ENCODE peak calls at places on chromosome 7, in four cellular contexts. U is HFFc6, R is AG10803, V is Calu3. O is an unnamed sample.

GRCh38 chr7:24652551-24652950 is 79.3 kb downstream of the PALS2 start:
- DNase-seq in U (no peak), R (no peak), V (no peak), O (no peak)

GRCh38 chr7:32093415-32094408 is 23.5 kb upstream of the PDE1C start:
- DNase-seq in U (peak; percentile 20), R (peak; percentile 99), V (peak; percentile 54), O (no peak)

GRCh38 chr7:1483079-1483478 is 21.1 kb downstream of the INTS1 start:
- DNase-seq in U (no peak), R (no peak), V (no peak), O (no peak)

GRCh38 chr7:98754041-98754479 is 115.8 kb downstream of the TMEM130 start:
- DNase-seq in U (peak; percentile 19), R (no peak), V (peak; percentile 27), O (no peak)

GRCh38 chr7:152881893-152882292 is 122.3 kb downstream of the ACTR3B start:
- DNase-seq in U (no peak), R (no peak), V (no peak), O (peak; percentile 34)

GRCh38 chr7:18087687-18088078 is 60.0 kb upstream of the PRPS1L1 start:
- DNase-seq in U (no peak), R (no peak), V (peak; percentile 34), O (no peak)

GRCh38 chr7:124764847-124765400 is 668 bp downstream of the GPR37 start:
- DNase-seq in U (no peak), R (no peak), V (peak; percentile 38), O (peak; percentile 64)

GRCh38 chr7:9149499-9150082 is 716.2 kb downstream of the NXPH1 start:
- DNase-seq in U (no peak), R (no peak), V (no peak), O (no peak)

GRCh38 chr7:75691793-75692543 is 46.8 kb downstream of the HIP1 start:
- DNase-seq in U (no peak), R (no peak), V (no peak), O (peak; percentile 11)

GRCh38 chr7:44213872-44214595 is 13.3 kb downstream of the YKT6 start:
- DNase-seq in U (peak; percentile 49), R (peak; percentile 36), V (peak; percentile 51), O (peak; percentile 40)

GRCh38 chr7:27235387-27236052 is 7.1 kb upstream of the EVX1 start:
- DNase-seq in U (no peak), R (peak; percentile 17), V (peak; percentile 91), O (peak; percentile 68)

GRCh38 chr7:34322841-34323240 is 335.2 kb upstream of the NPSR1 start:
- DNase-seq in U (no peak), R (no peak), V (no peak), O (no peak)

GRCh38 chr7:2488681-2489080 is 12.5 kb upstream of the GRIFIN start:
- DNase-seq in U (no peak), R (no peak), V (no peak), O (no peak)

GRCh38 chr7:107090452-107090851 is 45.9 kb downstream of the PRKAR2B start:
- DNase-seq in U (no peak), R (no peak), V (no peak), O (no peak)

GRCh38 chr7:71974611-71975010 is 437.5 kb downstream of the CALN1 start:
- DNase-seq in U (no peak), R (no peak), V (no peak), O (no peak)

GRCh38 chr7:4703532-4703931 is 21.4 kb downstream of the FOXK1 start:
- DNase-seq in U (no peak), R (no peak), V (no peak), O (no peak)

GRCh38 chr7:47181609-47182264 is 400.2 kb downstream of the TNS3 start:
- DNase-seq in U (no peak), R (no peak), V (no peak), O (no peak)

GRCh38 chr7:134512271-134512670 is 15.1 kb upstream of the AKR1B10 start:
- DNase-seq in U (no peak), R (no peak), V (no peak), O (no peak)

DNA sequence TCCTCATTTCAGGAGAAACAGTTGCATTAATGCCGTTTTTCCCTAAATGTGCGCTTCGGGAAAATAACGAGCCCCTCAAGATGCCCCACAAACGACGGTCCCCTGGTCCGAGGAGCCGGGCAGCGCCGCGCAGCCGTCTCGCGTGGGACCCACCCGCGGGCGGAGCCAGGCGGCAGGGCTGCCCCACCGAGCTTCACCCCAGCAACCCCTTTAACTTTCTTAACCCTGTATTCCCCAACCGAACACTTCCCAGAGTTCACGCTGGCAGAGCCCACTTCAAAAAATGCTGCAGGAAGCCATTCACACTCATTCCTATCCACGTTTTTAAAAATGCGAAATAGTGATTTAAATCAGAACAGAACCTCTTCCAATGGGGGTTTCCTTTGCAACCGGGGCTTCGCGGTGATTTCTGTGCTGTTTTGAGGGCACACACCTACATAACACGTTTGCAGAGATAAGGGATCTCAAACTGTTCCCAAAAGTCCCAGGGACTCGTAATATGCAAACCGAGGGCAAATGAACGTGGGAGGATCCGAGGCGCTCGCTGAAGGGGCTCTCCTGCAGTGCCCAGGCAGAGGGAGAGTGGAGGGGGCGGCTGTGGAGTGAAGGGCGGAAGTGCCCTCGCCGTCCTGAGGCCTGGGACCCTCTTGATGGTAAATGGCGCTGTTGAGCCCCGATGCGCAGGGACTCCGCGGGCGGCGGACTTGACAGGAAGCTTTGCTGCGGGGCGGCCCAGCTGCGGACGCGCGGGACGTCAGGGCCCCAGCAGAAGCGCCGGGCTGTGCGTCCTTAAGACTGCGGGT is 152.1 kb upstream of the YAE1 start:
- DNase-seq in U (no peak), R (peak; percentile 38), V (peak; percentile 68), O (peak; percentile 74)
- TF ChIP-seq CTCF in U (peak; percentile 26), R (no peak), V (no peak), O (no peak)

DNA sequence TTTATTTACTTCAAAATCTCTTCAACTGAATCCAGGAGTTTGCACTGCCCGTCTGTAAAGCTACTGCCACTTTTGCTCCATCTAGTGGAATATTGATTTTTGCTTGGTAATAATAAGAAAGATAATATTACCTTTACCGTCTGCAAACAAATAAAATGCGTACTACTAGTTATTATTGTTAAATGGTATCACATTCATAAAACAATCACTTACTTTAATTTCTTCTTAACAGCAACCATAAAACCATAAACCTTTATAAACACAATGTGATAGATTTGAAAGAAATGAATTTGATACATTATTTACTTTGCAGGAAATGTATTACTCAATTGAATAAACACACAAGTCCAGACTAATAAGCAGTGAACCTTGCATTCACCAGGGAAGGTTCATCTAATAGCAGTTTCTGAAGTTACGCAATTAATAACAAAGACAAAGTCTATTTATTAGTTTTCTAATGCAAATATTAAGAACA is 6.4 kb downstream of the AGMO start:
- DNase-seq in U (peak; percentile 47), R (peak; percentile 36), V (no peak), O (no peak)
- TF ChIP-seq CTCF in U (peak; percentile 69), R (peak; percentile 46), V (no peak), O (no peak)

GRCh38 chr7:30791126-30791525 is 19.9 kb downstream of the MINDY4 start:
- DNase-seq in U (no peak), R (no peak), V (no peak), O (no peak)
- TF ChIP-seq CTCF in U (peak; percentile 23), R (no peak), V (no peak), O (peak; percentile 12)

DNA sequence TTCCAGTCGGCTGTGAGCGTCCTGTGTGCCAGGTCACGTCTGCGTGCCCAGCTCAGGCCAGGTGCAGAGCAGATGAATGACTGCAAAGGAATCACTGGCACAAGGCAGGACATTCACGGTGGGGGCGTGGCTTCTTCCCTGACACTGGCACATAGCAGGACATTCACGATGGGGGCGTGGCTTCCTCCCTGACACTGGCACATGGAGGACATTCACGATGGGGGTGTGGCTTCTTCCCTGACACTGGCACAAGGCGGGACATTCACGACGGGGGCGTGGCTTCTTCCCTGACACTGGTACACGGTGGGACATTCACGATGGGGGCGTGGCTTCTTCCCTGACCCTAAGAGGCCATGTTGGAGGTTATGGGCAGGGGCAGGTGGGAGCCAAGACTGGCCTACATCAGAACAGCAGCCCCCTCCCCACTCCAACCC is 64.3 kb downstream of the MYL10 start:
- DNase-seq in U (no peak), R (no peak), V (peak; percentile 54), O (peak; percentile 60)
- TF ChIP-seq CTCF in U (no peak), R (no peak), V (no peak), O (no peak)

DNA sequence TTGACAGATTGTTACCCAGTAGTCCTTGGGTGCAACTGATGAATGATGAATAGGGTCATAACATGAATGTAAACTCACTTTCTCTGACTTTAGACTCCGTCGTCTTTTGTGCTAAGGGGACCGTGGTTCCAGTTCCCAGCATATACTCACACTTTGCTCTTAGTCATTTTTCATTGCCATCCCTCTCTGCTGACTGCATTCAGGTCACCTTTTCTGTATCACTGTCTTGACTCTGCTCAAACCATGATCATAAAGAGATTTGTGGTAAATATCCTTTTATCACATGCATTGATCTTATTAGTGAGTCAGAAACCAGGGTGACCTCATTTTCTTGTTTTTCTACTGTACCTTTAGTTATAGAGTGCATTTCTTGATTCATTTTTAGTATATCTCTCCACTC is 141.1 kb upstream of the AGR3 start:
- DNase-seq in U (peak; percentile 8), R (no peak), V (no peak), O (no peak)
- TF ChIP-seq CTCF in U (no peak), R (no peak), V (no peak), O (no peak)

O was measured in upper lobe of right lung.